ENCODE peak calls at places on chromosomes 5 and 9, in five cellular contexts. W is K562, R is SK-N-SH, G is GM12878, B is H1. Y is an unnamed sample.
A peak's percentile ranks its signal among the peaks of the same experiment; 100 is the strongest.

GRCh38 chr5:73183000-73183399 is 10.0 kb downstream of the TMEM174 start:
- DNase-seq in G (no peak), R (no peak), B (no peak), W (no peak), Y (no peak)

GRCh38 chr5:154756871-154757646 is 1.9 kb downstream of the LARP1 start:
- DNase-seq in R (peak; percentile 77), W (peak; percentile 54), G (no peak), B (no peak), Y (peak; percentile 30)

GRCh38 chr5:113375492-113376060 is 59.2 kb downstream of the TSSK1B start:
- DNase-seq in B (no peak), R (no peak), G (no peak), W (no peak), Y (no peak)

GRCh38 chr9:99076483-99077171 is 28.3 kb upstream of the TGFBR1 start:
- DNase-seq in W (peak; percentile 67), G (no peak), R (no peak), B (no peak), Y (no peak)

GRCh38 chr5:41402845-41403244 is 107.6 kb downstream of the PLCXD3 start:
- DNase-seq in B (no peak), W (no peak), G (no peak), R (no peak), Y (no peak)

GRCh38 chr9:33765411-33765810 is 29.9 kb upstream of the PRSS3 start:
- DNase-seq in B (no peak), W (no peak), R (no peak), G (no peak), Y (peak; percentile 70)

GRCh38 chr5:92562065-92562464 is 1019.0 kb downstream of the NR2F1-AS1 start:
- DNase-seq in W (no peak), B (no peak), R (no peak), G (no peak), Y (peak; percentile 19)

GRCh38 chr9:115923903-115924668 is 229.5 kb upstream of the PAPPA start:
- DNase-seq in R (no peak), B (no peak), G (no peak), W (no peak), Y (peak; percentile 99)

GRCh38 chr9:19495186-19496028 is 86.6 kb downstream of the ACER2 start:
- DNase-seq in B (no peak), G (no peak), W (no peak), R (no peak), Y (no peak)

GRCh38 chr5:112396430-112396829 is 22.6 kb downstream of the EPB41L4A start:
- DNase-seq in W (no peak), G (no peak), B (no peak), R (no peak), Y (no peak)

GRCh38 chr5:158135682-158136176 is 276.8 kb upstream of the CLINT1 start:
- DNase-seq in G (no peak), W (no peak), R (no peak), B (peak; percentile 70), Y (no peak)

DNA sequence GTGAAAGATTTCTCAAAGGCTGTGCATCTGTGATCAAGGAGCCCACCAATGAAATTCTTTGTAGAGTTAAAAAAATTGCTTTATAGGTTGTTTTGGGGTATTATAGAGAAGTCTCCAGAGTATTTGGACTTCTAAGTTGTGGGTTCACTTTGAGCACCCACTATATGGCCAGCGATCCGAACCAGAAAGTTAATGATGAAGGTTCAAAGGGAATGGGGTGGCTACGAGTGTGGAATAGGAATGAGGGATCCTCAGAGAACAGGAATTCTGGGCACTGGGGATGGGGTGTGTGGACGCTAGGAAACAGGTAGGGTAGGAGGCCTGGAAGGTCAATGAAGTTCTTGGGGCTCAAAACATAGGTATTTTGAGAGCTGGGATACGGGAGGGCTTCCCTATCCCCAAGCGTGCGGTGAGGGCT is 827 bp downstream of the QSOX2 start:
- DNase-seq in R (no peak), G (no peak), B (no peak), W (no peak), Y (no peak)
- H2AFZ ChIP-seq in R (no peak overlapping the region), G (no peak overlapping the region), B (no peak overlapping the region), W (no peak overlapping the region), Y (peak overlapping the region; percentile 90)

DNA sequence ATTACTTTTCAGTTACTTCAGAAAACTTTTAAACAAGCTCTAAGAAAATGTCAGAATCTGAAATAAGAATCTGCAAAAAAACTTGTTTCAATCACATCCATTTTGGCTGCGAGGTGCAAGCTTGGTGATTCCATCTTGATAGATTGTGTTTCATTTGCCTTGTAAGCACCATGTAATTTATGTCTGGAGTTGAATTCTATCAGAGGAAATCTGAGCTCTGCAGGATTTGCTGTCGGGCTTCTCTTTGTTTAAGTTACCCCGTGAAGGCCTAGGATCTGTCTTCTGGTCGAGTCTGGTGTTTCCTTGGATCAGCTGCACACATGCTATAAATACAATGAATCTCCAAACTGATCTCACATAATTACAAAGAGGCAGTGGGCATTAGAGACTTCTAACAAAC is 40.4 kb upstream of the MAN2A1 start:
- DNase-seq in R (no peak), G (no peak), W (no peak), B (no peak), Y (no peak)
- H3K4me1 ChIP-seq in R (peaks cover 7% of the 10 kb centered on the region), G (no peaks in the 10 kb centered on the region), W (peaks cover 4% of the 10 kb centered on the region), B (no peaks in the 10 kb centered on the region), Y (no peaks in the 10 kb centered on the region)

GRCh38 chr5:150780180-150780692 is 1.7 kb downstream of the SMIM3 start:
- DNase-seq in B (no peak), G (peak; percentile 81), R (no peak), W (no peak), Y (peak; percentile 79)
- TF ChIP-seq RAD21 in B (no peak), G (no peak), R (no peak), W (no peak), Y (no peak)

DNA sequence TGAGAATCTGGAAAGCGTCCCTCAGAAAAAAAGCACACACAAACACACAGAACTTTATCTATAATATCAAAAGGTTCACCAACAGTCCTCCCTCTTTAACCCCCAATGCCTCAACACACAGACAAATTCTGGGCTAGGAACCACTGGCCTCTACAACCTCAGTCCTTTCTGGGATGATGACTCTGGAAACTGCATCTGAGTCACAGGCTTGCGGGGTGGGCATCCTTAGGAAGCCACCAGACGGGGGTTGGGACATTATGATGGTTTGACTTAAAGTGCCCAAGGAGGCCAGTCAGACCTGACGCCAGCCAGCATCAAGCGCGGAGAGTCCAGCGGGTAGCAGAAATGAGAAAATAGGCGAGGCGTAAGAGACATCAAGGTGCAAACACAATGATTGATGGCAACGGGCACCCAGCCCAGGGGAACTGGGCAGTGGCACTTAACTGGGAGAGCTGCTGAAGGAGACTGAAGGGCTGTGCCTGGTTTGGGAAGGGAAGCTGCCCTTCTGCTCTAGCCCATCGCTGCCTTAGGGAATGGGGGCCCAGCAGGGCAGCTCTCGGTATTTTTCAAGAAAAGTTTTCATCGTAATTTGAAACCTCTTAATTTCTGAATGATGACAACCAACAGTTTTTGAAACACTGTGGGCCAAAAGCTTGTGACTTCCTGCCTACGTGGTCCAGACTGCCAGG is 20.7 kb downstream of the SPRY4 start:
- DNase-seq in R (no peak), B (no peak), W (no peak), G (no peak), Y (peak; percentile 55)
- H2AFZ ChIP-seq in R (no peak overlapping the region), B (no peak overlapping the region), W (no peak overlapping the region), G (no peak overlapping the region), Y (peak overlapping the region; percentile 1)

DNA sequence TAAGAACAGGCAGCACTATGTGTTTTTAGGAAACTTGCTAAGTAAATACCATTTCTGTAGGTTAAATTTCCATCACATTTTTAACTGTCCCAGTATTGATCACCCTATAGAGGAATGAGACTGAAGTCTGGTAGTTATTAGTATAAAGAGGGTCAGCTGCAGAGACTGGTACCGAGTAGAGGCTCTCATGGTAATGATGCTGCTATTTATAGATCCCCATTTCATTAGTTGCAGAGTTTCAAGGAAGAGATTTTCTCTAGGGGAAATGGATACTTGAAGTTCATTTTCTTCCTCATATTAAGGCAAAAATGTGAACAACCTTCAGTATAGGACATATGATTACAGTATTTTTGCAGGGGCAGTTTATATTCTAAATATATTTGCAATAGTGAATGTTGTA is 14.5 kb downstream of the PBX3 start:
- DNase-seq in R (no peak), W (no peak), B (no peak), G (no peak), Y (no peak)
- H3K4me1 ChIP-seq in R (peaks cover 60% of the 10 kb centered on the region), W (no peaks in the 10 kb centered on the region), B (peaks cover 27% of the 10 kb centered on the region), G (peaks cover 11% of the 10 kb centered on the region), Y (peaks cover 10% of the 10 kb centered on the region)

GRCh38 chr9:28692012-28692411 is 1118.7 kb upstream of the C9orf72 start:
- DNase-seq in G (no peak), B (no peak), W (no peak), R (no peak), Y (no peak)

DNA sequence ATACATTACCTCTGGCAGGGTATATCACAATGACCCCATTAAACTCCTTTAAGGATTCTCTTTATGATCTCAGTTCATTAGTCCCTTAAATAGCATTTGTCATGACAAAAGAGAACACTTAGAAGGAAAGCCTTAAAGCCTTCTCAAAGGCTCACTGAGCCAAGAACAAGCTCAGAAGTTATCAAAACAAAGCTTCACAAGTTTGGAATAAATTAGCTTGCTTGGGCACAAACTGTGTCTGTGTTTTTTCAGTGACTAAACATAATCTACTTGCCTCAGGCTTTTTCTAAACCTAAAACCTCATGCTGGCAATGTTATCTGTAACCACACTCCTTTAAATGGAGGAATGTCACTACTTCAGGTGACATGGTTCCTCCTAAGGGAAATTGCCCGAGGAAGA is 1114.9 kb upstream of the C9orf72 start:
- DNase-seq in W (no peak), B (peak; percentile 5), R (no peak), G (no peak), Y (no peak)
- TF ChIP-seq RAD21 in W (no peak), B (no peak), R (no peak), G (no peak), Y (no peak)

GRCh38 chr9:127959841-127960409 is 20.9 kb downstream of the EEIG1 start:
- DNase-seq in B (no peak), W (no peak), G (no peak), R (no peak), Y (no peak)
- H2AFZ ChIP-seq in B (no peak overlapping the region), W (no peak overlapping the region), G (no peak overlapping the region), R (no peak overlapping the region), Y (no peak overlapping the region)

GRCh38 chr5:139666551-139666950 is 18.4 kb downstream of the CXXC5 start:
- DNase-seq in W (no peak), B (no peak), G (no peak), R (no peak), Y (no peak)

GRCh38 chr5:139668064-139668880 is 20.1 kb downstream of the CXXC5 start:
- DNase-seq in G (no peak), R (peak; percentile 91), B (no peak), W (peak; percentile 58), Y (no peak)

GRCh38 chr5:139667730-139668063 is 19.5 kb downstream of the CXXC5 start:
- DNase-seq in B (no peak), R (peak; percentile 59), W (no peak), G (no peak), Y (peak; percentile 60)

GRCh38 chr5:139665626-139666025 is 17.5 kb downstream of the CXXC5 start:
- DNase-seq in W (no peak), R (no peak), B (no peak), G (no peak), Y (no peak)

DNA sequence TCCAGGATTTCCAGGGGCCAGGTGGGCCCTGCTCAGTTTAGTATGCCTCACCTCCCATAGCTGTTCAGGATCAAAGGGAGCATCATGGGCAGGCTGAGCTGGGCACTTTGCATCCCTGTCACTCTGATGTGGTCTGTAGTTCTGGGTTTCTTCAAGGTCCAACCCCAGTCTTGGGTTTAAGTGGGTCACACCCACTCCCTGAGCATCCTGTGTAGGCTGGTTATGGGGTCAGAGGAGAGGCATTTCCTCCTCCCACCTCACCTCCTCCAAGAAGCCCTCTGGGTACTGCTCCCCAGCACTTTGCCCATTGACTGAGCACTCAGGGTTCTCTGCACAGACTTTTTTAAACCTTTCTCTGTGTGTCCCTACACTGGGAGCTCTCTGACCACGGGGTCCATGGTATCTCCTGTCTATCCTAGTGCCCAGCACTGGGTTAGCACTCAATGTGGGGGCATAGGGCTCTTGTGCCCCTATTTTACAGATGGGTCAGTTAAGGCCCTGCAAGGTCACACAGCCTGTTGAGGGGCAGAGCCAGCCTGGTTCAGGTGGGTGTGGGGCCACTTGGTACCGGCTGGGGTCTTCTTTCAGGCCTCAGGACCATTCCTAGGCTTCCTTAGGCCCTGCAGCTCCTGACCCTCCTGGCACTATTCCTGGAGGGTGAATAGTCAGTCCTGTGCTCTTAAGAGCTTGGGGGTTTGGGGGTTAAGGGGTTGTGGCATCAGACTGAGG is 19.0 kb downstream of the CXXC5 start:
- DNase-seq in B (no peak), G (no peak), W (no peak), R (no peak), Y (no peak)
- H3K4me1 ChIP-seq in B (peaks cover 47% of the 10 kb centered on the region), G (peaks cover 78% of the 10 kb centered on the region), W (peaks cover 78% of the 10 kb centered on the region), R (peaks cover 95% of the 10 kb centered on the region), Y (peaks cover 24% of the 10 kb centered on the region)

Y was measured in IMR-90.